ENCODE peak calls at places on chromosomes 11 and 22, in nine cellular contexts. Q is neural crest cell; G is stimulated activated CD8-positive, alpha-beta memory T cell treated with anti-CD3 and anti-CD28 coated beads, Interleukin-12 subunit alpha, Interleukin-12 subunit beta, amount 100 ng/mL, for 1 hour; L is Kasumi-1; Z is aorta; M is T-helper 1 cell; O is activated CD4-positive, alpha-beta T cell treated with anti-CD3 and anti-CD28 coated beads, Interleukin-2, amount 10 ng/mL, durations not matched to agents 7 days and 5 days; F is T-helper 17 cell; N is AG09309. A is an unnamed sample.

GRCh38 chr11:20501971-20502370 is 97.4 kb upstream of the SLC6A5 start:
- DNase-seq in G (no peak), Z (no peak), N (no peak), L (no peak), O (no peak), F (no peak), M (no peak), Q (no peak), A (no peak)

GRCh38 chr22:44669725-44670027 is 32.3 kb upstream of the PRR5 start:
- DNase-seq in F (no peak), M (no peak), Z (peak), G (no peak), N (no peak), O (no peak), L (peak), Q (no peak), A (no peak)

GRCh38 chr11:9688716-9689511 is 25.0 kb downstream of the SWAP70 start:
- DNase-seq in M (no peak), N (peak), F (no peak), L (peak), Q (no peak), Z (no peak), G (no peak), O (no peak), A (peak)

GRCh38 chr11:100637706-100638105 is 49.4 kb upstream of the ARHGAP42 start:
- DNase-seq in M (no peak), Q (no peak), N (no peak), G (no peak), F (no peak), Z (no peak), O (no peak), L (no peak), A (peak)

GRCh38 chr22:41863472-41863871 is 30.6 kb downstream of the SREBF2 start:
- DNase-seq in O (no peak), G (no peak), L (no peak), Z (no peak), F (no peak), M (no peak), N (no peak), Q (no peak), A (no peak)

GRCh38 chr11:34865261-34865660 is 50.9 kb downstream of the APIP start:
- DNase-seq in N (no peak), L (no peak), G (no peak), F (no peak), Z (no peak), M (no peak), O (no peak), Q (no peak), A (no peak)

GRCh38 chr22:44199866-44200265 is 19.1 kb downstream of the PARVG start:
- DNase-seq in O (no peak), F (no peak), Q (no peak), Z (no peak), G (no peak), L (no peak), N (no peak), M (no peak), A (no peak)

GRCh38 chr11:120589376-120589775 is 77.8 kb downstream of the GRIK4 start:
- DNase-seq in Q (no peak), N (no peak), M (no peak), Z (peak), F (no peak), L (no peak), O (no peak), G (no peak), A (no peak)

GRCh38 chr11:67502328-67502979 is 2.7 kb downstream of the PITPNM1 start:
- DNase-seq in G (no peak), L (no peak), F (no peak), N (no peak), O (no peak), Q (no peak), M (no peak), Z (no peak), A (no peak)

GRCh38 chr11:72705442-72706365 is 31.5 kb upstream of the PDE2A start:
- DNase-seq in O (no peak), Q (no peak), G (no peak), Z (no peak), L (no peak), M (no peak), N (no peak), F (no peak), A (no peak)

GRCh38 chr11:17077240-17077519 is 287 bp downstream of the RPS13 start:
- DNase-seq in F (peak), O (no peak), M (no peak), G (no peak), L (no peak), Z (no peak), Q (peak), N (no peak), A (no peak)

GRCh38 chr11:79694368-79694767 is 253.5 kb upstream of the TENM4 start:
- DNase-seq in M (no peak), F (no peak), N (no peak), O (no peak), L (no peak), Q (no peak), G (no peak), Z (no peak), A (no peak)

GRCh38 chr22:31635638-31636306 is 26.2 kb downstream of the PISD start:
- DNase-seq in Q (no peak), G (no peak), N (no peak), F (no peak), L (no peak), O (no peak), M (no peak), Z (no peak), A (no peak)

GRCh38 chr22:46238541-46238940 is 11.6 kb downstream of the CDPF1 start:
- DNase-seq in Q (no peak), O (no peak), F (no peak), G (no peak), Z (no peak), L (no peak), N (no peak), M (no peak), A (no peak)

GRCh38 chr11:862028-862703 is 19.5 kb downstream of the TSPAN4 start:
- DNase-seq in Q (no peak), M (no peak), O (no peak), F (no peak), L (no peak), N (no peak), G (no peak), Z (no peak), A (peak)

GRCh38 chr22:22598144-22598543 is 39.1 kb upstream of the PRAME start:
- DNase-seq in Z (no peak), G (no peak), L (no peak), N (no peak), F (no peak), O (no peak), Q (no peak), M (no peak), A (no peak)

GRCh38 chr22:33126881-33127280 is 68.7 kb upstream of the SYN3 start:
- DNase-seq in N (no peak), Z (no peak), O (no peak), G (no peak), L (no peak), M (no peak), Q (no peak), F (no peak), A (no peak)

GRCh38 chr22:17860220-17860965 is 86.1 kb upstream of the BID start:
- DNase-seq in Q (no peak), N (no peak), L (no peak), M (no peak), F (no peak), O (no peak), Z (no peak), G (no peak), A (no peak)

GRCh38 chr11:71428861-71429435 is 19.2 kb downstream of the DHCR7 start:
- DNase-seq in G (no peak), L (no peak), F (no peak), Q (no peak), Z (peak), N (no peak), M (no peak), O (no peak), A (no peak)

GRCh38 chr22:46131151-46131587 is 19.2 kb upstream of the PPARA start:
- DNase-seq in N (no peak), O (no peak), G (no peak), Q (no peak), Z (no peak), M (no peak), L (no peak), F (no peak), A (no peak)

A was measured in SJCRH30.